ENCODE peak calls at places on chromosomes 3 and 15, in seven cellular contexts. K is adrenal gland; E is MM.1S; L is aorta; Y is CD4-positive, CD25-positive, alpha-beta regulatory T cell; B is cardiac muscle cell; U is A549. I is an unnamed sample. For H3K9me3 and H3K4me1, the result is how much of the 10 kb centered on the place peaks cover.

GRCh38 chr15:77009646-77010311 is 14.9 kb downstream of the PSTPIP1 start:
- DNase-seq in B (no peak), E (no peak), U (no peak), Y (no peak), K (no peak), L (no peak), I (no peak)

GRCh38 chr15:45231864-45232562 is 20.0 kb upstream of the SLC28A2 start:
- DNase-seq in K (no peak), E (no peak), B (no peak), L (no peak), U (no peak), Y (no peak), I (no peak)

GRCh38 chr3:143084856-143085731 is 34.5 kb upstream of the CHST2 start:
- DNase-seq in K (no peak), U (peak), L (no peak), Y (no peak), B (peak), E (no peak), I (no peak)

GRCh38 chr3:152977356-152977755 is 142.4 kb downstream of the P2RY1 start:
- DNase-seq in U (no peak), L (no peak), Y (no peak), E (no peak), B (no peak), K (no peak), I (no peak)

GRCh38 chr3:103181175-103181574 is 746.4 kb downstream of the ZPLD1 start:
- DNase-seq in K (no peak), Y (no peak), L (no peak), U (no peak), B (no peak), E (no peak), I (no peak)

GRCh38 chr3:79419222-79419621 is 348.6 kb downstream of the ROBO1 start:
- DNase-seq in K (no peak), B (peak), Y (no peak), U (no peak), E (no peak), L (no peak), I (no peak)

GRCh38 chr3:179450901-179451334 is 352 bp downstream of the GNB4 start:
- DNase-seq in U (peak), L (no peak), Y (no peak), B (peak), E (no peak), K (no peak), I (no peak)

GRCh38 chr15:66863382-66864085 is 161.5 kb downstream of the SMAD6 start:
- DNase-seq in L (peak), E (no peak), K (peak), Y (no peak), B (no peak), U (no peak), I (no peak)

GRCh38 chr3:31488475-31489017 is 44.2 kb upstream of the STT3B start:
- DNase-seq in L (no peak), E (no peak), U (no peak), B (no peak), K (no peak), Y (no peak), I (no peak)

GRCh38 chr15:41796457-41796856 is 22.2 kb downstream of the MAPKBP1 start:
- DNase-seq in K (no peak), U (no peak), E (no peak), Y (no peak), B (peak), L (no peak), I (no peak)

GRCh38 chr15:73680545-73680944 is 3.6 kb upstream of the CD276 start:
- DNase-seq in L (no peak), B (no peak), U (no peak), K (no peak), Y (no peak), E (no peak), I (no peak)

GRCh38 chr3:32897202-32897601 is 54.2 kb upstream of the CCR4 start:
- DNase-seq in L (no peak), K (no peak), E (no peak), Y (no peak), U (no peak), B (no peak), I (no peak)

GRCh38 chr3:62875103-62876002 is at the start of gene CADPS:
- DNase-seq in B (no peak), U (no peak), E (no peak), Y (no peak), K (peak), L (no peak), I (peak)

DNA sequence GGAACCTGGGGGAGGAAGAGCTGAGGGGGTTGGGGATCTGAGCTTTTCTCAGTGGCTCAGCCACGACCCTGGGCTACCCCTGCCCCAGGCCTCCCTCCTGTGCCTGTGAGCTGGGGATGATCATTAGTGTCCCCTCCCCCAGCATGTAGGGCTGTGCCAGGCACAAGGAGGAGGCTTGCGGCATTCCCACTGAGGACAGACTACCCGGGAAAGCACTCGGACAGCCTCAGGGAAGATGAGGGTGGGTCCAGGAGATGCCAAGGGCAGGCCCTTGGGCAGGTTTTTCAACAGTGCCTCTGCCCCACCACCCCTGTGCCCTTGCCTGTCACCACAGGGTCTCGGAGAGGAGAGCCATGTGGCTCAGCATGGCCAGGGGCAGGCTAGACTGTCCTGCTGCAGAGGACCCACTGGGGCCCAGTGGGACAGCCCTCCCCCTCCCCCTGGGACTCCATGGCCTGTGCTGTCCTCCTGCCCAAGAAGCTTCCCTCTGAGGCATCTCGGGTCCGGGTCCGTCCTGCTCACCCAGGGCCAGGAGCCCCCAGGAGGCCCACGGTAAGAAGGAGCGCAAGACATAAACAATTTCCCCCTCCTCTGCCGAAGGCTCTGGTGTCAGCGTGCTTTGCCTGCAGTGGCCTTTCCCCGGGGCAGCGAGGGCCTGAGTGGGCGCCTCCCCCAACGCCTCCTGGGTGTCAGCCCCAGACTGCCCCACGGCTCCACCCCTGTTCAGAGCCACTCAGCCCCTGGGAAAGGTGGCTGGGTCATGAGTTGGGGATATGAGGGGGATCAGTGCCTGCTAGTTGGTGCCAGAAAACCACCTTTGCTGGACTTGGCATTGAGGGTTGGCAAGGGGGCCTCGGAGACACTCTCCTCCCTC is 192.5 kb downstream of the GOLGA6L6 start:
- DNase-seq in K (peak), L (peak), U (peak), E (peak), B (no peak), Y (no peak), I (peak)
- H3K9me3 ChIP-seq in K (under half), L (under half), U (half or more), E (under half), B (under half), Y (under half), I (under half)

DNA sequence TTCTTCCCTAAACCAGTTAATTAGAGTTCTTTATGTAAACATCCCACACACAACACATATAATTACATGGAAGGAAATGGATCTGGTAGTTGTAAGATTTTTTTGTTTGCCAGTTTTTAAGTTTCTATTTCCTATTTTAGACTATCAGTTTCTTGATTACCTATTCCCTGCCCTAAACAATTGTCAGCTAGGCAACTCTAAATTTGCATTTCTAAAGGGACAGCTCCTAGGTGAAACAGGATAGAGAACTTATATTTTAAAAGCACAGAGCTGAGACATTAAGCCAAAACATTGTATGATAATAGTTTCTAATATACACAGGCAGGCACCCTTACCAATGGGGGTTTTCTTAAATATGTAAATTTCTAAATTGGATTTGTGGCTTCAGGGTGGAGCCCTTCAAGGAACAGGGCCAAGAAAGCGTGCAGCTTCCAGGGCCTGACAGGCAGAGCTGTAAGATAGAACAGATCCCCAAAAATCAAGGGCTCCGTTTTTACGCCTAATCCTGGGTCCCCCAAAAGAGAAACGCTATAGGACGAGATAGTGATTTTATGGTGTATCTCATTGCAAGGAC is 8.9 kb downstream of the LEKR1 start:
- DNase-seq in U (no peak), Y (no peak), K (no peak), E (peak), L (no peak), B (no peak), I (no peak)
- H3K4me1 ChIP-seq in U (under half), Y (under half), K (under half), E (under half), L (under half), B (under half), I (under half)

GRCh38 chr15:87502173-87502572 is 754.4 kb downstream of the NTRK3 start:
- DNase-seq in E (no peak), K (no peak), B (no peak), U (no peak), L (no peak), Y (no peak), I (no peak)

GRCh38 chr15:87508086-87508485 is 748.5 kb downstream of the NTRK3 start:
- DNase-seq in L (no peak), K (no peak), E (no peak), B (no peak), Y (no peak), U (no peak), I (no peak)
- H3K9me3 ChIP-seq in L (under half), K (under half), E (under half), B (under half), Y (under half), U (under half), I (under half)

GRCh38 chr3:4517095-4517494 is 23.9 kb downstream of the ITPR1 start:
- DNase-seq in L (no peak), U (no peak), K (no peak), B (no peak), Y (no peak), E (no peak), I (no peak)
- H3K4me1 ChIP-seq in L (under half), U (under half), K (under half), B (under half), Y (under half), E (under half), I (under half)

I was measured in lower lobe of right lung.